ENCODE peak calls at places on chromosome 16, in six cellular contexts. One of them, this sample, is unnamed. For H3K4me1, the result is how much of the 10 kb centered on the place peaks cover.

GRCh38 chr16:69399361-69399760 is 13.6 kb upstream of the TERF2 start:
- DNase-seq in uterus: no peak
- DNase-seq in neural progenitor cell: no peak
- DNase-seq in heart left ventricle: no peak
- DNase-seq in transverse colon: no peak
- DNase-seq in stomach: no peak
- DNase-seq in this sample: no peak

GRCh38 chr16:75566889-75567255 is 693 bp downstream of the GABARAPL2 start:
- DNase-seq in heart left ventricle: no peak
- DNase-seq in uterus: no peak
- DNase-seq in transverse colon: peak
- DNase-seq in neural progenitor cell: peak
- DNase-seq in stomach: no peak
- DNase-seq in this sample: peak

GRCh38 chr16:69417537-69418199 is 6.8 kb upstream of the CYB5B start:
- DNase-seq in stomach: no peak
- DNase-seq in heart left ventricle: no peak
- DNase-seq in uterus: no peak
- DNase-seq in transverse colon: no peak
- DNase-seq in neural progenitor cell: no peak
- DNase-seq in this sample: no peak

GRCh38 chr16:64983983-64984382 is 137.9 kb downstream of the CDH11 start:
- DNase-seq in stomach: no peak
- DNase-seq in uterus: no peak
- DNase-seq in transverse colon: no peak
- DNase-seq in heart left ventricle: peak
- DNase-seq in neural progenitor cell: peak
- DNase-seq in this sample: peak

GRCh38 chr16:20675488-20676267 is 21.8 kb downstream of the ACSM1 start:
- DNase-seq in neural progenitor cell: peak
- DNase-seq in uterus: peak
- DNase-seq in heart left ventricle: no peak
- DNase-seq in stomach: peak
- DNase-seq in transverse colon: peak
- DNase-seq in this sample: peak

GRCh38 chr16:53457670-53458069 is 23.4 kb downstream of the RBL2 start:
- DNase-seq in transverse colon: peak
- DNase-seq in heart left ventricle: no peak
- DNase-seq in stomach: no peak
- DNase-seq in neural progenitor cell: no peak
- DNase-seq in uterus: no peak
- DNase-seq in this sample: no peak

GRCh38 chr16:273547-274421 is 2.0 kb downstream of the RGS11 start:
- DNase-seq in neural progenitor cell: no peak
- DNase-seq in uterus: no peak
- DNase-seq in stomach: peak
- DNase-seq in heart left ventricle: peak
- DNase-seq in transverse colon: peak
- DNase-seq in this sample: no peak

GRCh38 chr16:7921360-7921759 is 588.7 kb downstream of the RBFOX1 start:
- DNase-seq in uterus: no peak
- DNase-seq in stomach: no peak
- DNase-seq in heart left ventricle: no peak
- DNase-seq in transverse colon: no peak
- DNase-seq in neural progenitor cell: peak
- DNase-seq in this sample: no peak

DNA sequence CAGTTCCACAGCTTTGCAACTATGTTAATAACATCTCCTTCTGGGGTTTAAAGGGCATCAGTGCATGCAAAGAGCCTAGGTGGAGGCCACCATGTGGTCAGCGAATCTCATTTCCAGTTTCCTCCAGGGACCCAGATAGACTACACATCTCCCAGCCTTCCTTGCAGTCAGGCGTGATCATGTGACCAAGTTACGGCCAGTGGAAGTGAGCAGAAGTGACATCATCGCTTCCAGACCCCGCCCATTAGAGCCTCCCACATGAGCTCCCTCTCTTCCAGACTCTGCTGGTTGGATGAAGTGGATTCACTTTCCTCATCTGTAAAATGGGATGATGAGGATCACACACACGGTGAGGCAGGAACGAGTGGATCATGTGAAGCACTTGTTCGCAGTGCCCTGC is 27.4 kb upstream of the KDM8 start:
- DNase-seq in heart left ventricle: no peak
- DNase-seq in uterus: no peak
- DNase-seq in transverse colon: no peak
- DNase-seq in neural progenitor cell: no peak
- DNase-seq in stomach: no peak
- DNase-seq in this sample: no peak
- H3K4me1 ChIP-seq in heart left ventricle: under half
- H3K4me1 ChIP-seq in uterus: under half
- H3K4me1 ChIP-seq in transverse colon: under half
- H3K4me1 ChIP-seq in neural progenitor cell: under half
- H3K4me1 ChIP-seq in stomach: under half
- H3K4me1 ChIP-seq in this sample: under half

GRCh38 chr16:67648088-67648763 is 3.3 kb downstream of the CARMIL2 start:
- DNase-seq in stomach: no peak
- DNase-seq in uterus: no peak
- DNase-seq in transverse colon: no peak
- DNase-seq in heart left ventricle: no peak
- DNase-seq in neural progenitor cell: no peak
- DNase-seq in this sample: no peak

GRCh38 chr16:67650023-67650422 is 5.1 kb downstream of the CARMIL2 start:
- DNase-seq in transverse colon: no peak
- DNase-seq in uterus: no peak
- DNase-seq in stomach: no peak
- DNase-seq in heart left ventricle: no peak
- DNase-seq in neural progenitor cell: no peak
- DNase-seq in this sample: peak

GRCh38 chr16:67648764-67649407 is 3.9 kb downstream of the CARMIL2 start:
- DNase-seq in heart left ventricle: no peak
- DNase-seq in transverse colon: no peak
- DNase-seq in uterus: no peak
- DNase-seq in neural progenitor cell: no peak
- DNase-seq in stomach: no peak
- DNase-seq in this sample: no peak

GRCh38 chr16:67651039-67651438 is 6.1 kb downstream of the CARMIL2 start:
- DNase-seq in uterus: peak
- DNase-seq in stomach: no peak
- DNase-seq in heart left ventricle: no peak
- DNase-seq in neural progenitor cell: no peak
- DNase-seq in transverse colon: no peak
- DNase-seq in this sample: peak

GRCh38 chr16:67649494-67649931 is 4.6 kb downstream of the CARMIL2 start:
- DNase-seq in neural progenitor cell: peak
- DNase-seq in transverse colon: no peak
- DNase-seq in uterus: no peak
- DNase-seq in stomach: no peak
- DNase-seq in heart left ventricle: no peak
- DNase-seq in this sample: peak
- H3K4me3 ChIP-seq in neural progenitor cell: no peak
- H3K4me3 ChIP-seq in transverse colon: no peak
- H3K4me3 ChIP-seq in uterus: no peak
- H3K4me3 ChIP-seq in stomach: peak
- H3K4me3 ChIP-seq in heart left ventricle: no peak
- H3K4me3 ChIP-seq in this sample: no peak

GRCh38 chr16:22369221-22369811 is 5.1 kb downstream of the CDR2 start:
- DNase-seq in transverse colon: no peak
- DNase-seq in stomach: no peak
- DNase-seq in heart left ventricle: no peak
- DNase-seq in neural progenitor cell: no peak
- DNase-seq in uterus: no peak
- DNase-seq in this sample: no peak

GRCh38 chr16:22360963-22361659 is 13.3 kb downstream of the CDR2 start:
- DNase-seq in uterus: no peak
- DNase-seq in neural progenitor cell: no peak
- DNase-seq in stomach: no peak
- DNase-seq in transverse colon: no peak
- DNase-seq in heart left ventricle: no peak
- DNase-seq in this sample: no peak

GRCh38 chr16:22366371-22366770 is 8.0 kb downstream of the CDR2 start:
- DNase-seq in stomach: no peak
- DNase-seq in transverse colon: no peak
- DNase-seq in heart left ventricle: no peak
- DNase-seq in uterus: no peak
- DNase-seq in neural progenitor cell: no peak
- DNase-seq in this sample: no peak

GRCh38 chr16:22370038-22370541 is 4.3 kb downstream of the CDR2 start:
- DNase-seq in heart left ventricle: no peak
- DNase-seq in transverse colon: no peak
- DNase-seq in neural progenitor cell: no peak
- DNase-seq in stomach: no peak
- DNase-seq in uterus: no peak
- DNase-seq in this sample: no peak

DNA sequence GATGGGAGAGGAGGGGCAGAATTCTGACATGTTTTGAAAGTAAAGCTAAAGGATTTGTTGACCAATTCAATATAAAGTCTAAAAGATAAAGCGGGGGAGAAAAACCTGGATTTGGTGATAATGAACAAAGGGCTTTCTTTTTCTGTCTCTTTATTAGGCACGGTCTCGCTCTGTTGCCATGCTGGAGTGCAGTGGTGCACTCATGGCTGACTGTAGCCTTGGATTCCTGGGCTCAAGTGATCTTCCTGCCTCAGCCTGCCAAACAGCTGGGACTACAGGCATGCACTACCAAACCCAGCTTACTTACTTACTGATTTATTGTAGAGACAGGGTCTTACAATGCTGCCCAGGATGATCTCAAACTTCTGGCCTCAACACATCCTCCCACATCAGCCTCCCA is 7.5 kb downstream of the CDR2 start:
- DNase-seq in neural progenitor cell: no peak
- DNase-seq in heart left ventricle: no peak
- DNase-seq in stomach: no peak
- DNase-seq in uterus: no peak
- DNase-seq in transverse colon: no peak
- DNase-seq in this sample: no peak
- H3K27ac ChIP-seq in neural progenitor cell: no peak
- H3K27ac ChIP-seq in heart left ventricle: no peak
- H3K27ac ChIP-seq in stomach: no peak
- H3K27ac ChIP-seq in uterus: no peak
- H3K27ac ChIP-seq in transverse colon: no peak
- H3K27ac ChIP-seq in this sample: no peak

DNA sequence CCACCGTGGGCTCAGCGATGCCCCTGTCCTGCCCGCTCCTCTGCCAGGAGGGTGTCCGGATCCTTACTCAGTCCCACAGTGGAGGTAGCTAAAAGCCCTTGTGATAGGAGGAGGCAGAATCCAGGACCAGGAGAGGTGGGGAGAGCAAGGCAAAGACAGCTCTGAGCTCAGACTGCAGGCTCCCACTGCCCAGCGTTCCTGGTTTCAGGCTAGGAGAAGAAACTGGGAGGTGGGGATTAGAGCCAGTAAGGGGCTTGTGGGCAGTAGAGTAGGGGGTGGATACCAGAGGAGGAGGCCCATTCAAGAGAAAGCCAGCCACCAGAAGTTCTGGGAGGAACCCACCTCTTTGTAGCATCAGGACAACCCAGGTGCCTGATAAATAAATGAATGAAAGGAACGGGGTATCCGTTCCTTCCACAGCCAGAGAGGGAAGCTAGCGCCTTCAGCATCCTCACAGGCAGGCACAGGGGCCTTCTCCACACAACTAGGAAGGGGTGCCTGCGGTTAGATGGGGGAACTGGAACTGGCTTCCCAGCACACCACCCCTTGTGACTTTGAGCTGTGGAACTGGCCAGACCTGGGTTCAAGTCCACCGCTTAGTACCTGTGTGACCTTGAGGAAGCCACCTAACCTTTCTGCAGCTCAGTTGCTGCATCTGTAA is 2.3 kb downstream of the IL21R start:
- DNase-seq in transverse colon: no peak
- DNase-seq in uterus: no peak
- DNase-seq in heart left ventricle: no peak
- DNase-seq in neural progenitor cell: no peak
- DNase-seq in stomach: no peak
- DNase-seq in this sample: no peak
- H3K4me1 ChIP-seq in transverse colon: under half
- H3K4me1 ChIP-seq in uterus: under half
- H3K4me1 ChIP-seq in heart left ventricle: under half
- H3K4me1 ChIP-seq in neural progenitor cell: under half
- H3K4me1 ChIP-seq in stomach: under half
- H3K4me1 ChIP-seq in this sample: under half

GRCh38 chr16:67180166-67180565 is 3.6 kb downstream of the MATCAP1 start:
- DNase-seq in heart left ventricle: no peak
- DNase-seq in uterus: no peak
- DNase-seq in stomach: no peak
- DNase-seq in neural progenitor cell: no peak
- DNase-seq in transverse colon: no peak
- DNase-seq in this sample: no peak

GRCh38 chr16:67176662-67177061 is 6.3 kb downstream of the NOL3 start:
- DNase-seq in transverse colon: no peak
- DNase-seq in uterus: no peak
- DNase-seq in neural progenitor cell: no peak
- DNase-seq in stomach: no peak
- DNase-seq in heart left ventricle: no peak
- DNase-seq in this sample: peak

GRCh38 chr16:67179421-67180080 is 4.2 kb downstream of the MATCAP1 start:
- DNase-seq in uterus: no peak
- DNase-seq in neural progenitor cell: no peak
- DNase-seq in heart left ventricle: no peak
- DNase-seq in stomach: no peak
- DNase-seq in transverse colon: no peak
- DNase-seq in this sample: peak

GRCh38 chr16:67174706-67175231 is 4.4 kb downstream of the NOL3 start:
- DNase-seq in transverse colon: no peak
- DNase-seq in uterus: no peak
- DNase-seq in heart left ventricle: no peak
- DNase-seq in neural progenitor cell: no peak
- DNase-seq in stomach: no peak
- DNase-seq in this sample: peak

DNA sequence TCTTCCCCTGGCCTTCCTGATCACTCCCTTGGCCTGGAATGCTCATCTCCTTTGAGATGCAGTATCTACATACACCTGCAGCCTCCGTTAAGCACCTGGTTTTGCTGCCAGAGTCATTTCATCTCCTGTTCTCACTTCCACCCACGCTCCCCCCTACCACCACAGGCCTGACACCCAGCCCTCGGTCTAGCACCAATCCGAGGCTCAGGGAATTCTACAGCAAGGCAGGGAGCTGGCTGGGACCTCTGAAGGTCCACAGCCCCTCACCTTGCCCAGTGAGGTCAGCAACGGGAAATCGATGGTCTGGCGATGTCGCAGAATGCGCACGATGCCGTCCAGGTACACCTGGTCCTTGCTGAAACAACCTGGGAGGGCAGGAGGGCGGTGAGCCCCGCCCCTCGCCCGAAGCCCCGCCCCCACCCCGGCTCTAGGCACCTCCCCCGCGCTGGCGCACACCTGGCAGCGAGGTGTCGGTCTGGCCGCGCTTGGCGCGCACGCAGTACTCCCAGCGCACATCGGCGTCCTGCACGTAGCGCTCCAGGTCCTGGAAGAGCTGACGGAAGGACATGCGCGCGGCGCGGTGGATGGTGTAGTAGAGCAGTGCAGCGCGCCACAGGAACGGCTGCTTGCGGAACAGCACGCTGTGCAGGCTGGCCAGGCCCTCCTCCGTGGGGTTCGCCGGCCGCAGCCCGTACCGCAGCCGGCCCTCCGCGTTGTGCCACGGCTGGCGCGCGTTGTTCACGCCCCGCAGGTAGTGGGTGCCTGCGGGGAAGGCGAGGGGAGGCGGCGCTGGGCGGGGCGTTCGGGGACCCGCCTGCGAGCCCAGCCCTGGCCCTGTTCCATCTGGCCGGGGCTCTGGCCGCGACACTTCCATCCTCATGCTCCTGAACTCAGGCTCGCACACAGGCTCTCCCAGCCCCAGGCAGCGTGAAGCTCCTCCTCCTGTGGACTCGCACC is 5.7 kb downstream of the MATCAP1 start:
- DNase-seq in neural progenitor cell: peak
- DNase-seq in uterus: peak
- DNase-seq in transverse colon: peak
- DNase-seq in heart left ventricle: no peak
- DNase-seq in stomach: peak
- DNase-seq in this sample: peak
- H3K4me3 ChIP-seq in neural progenitor cell: peak
- H3K4me3 ChIP-seq in uterus: peak
- H3K4me3 ChIP-seq in transverse colon: peak
- H3K4me3 ChIP-seq in heart left ventricle: peak
- H3K4me3 ChIP-seq in stomach: peak
- H3K4me3 ChIP-seq in this sample: peak